ENCODE peak calls at places on chromosomes 3 and 15, in eight cellular contexts. One of them, this sample, is unnamed.
A peak's percentile ranks its signal among the peaks of the same experiment; 100 is the strongest.

GRCh38 chr15:99719096-99719541 is 14.1 kb downstream of the LYSMD4 start:
- DNase-seq in NCI-H2107: peak; percentile 7
- DNase-seq in ascending aorta: no peak
- DNase-seq in activated CD8-positive, alpha-beta memory T cell treated with anti-CD3 and anti-CD28 coated beads, Interleukin-2, amount 50 U/mL, for 4 hours: no peak
- DNase-seq in HL-60: no peak
- DNase-seq in naive thymus-derived CD8-positive, alpha-beta T cell: no peak
- DNase-seq in ELR: peak; percentile 58
- DNase-seq in NCI-H748 treated with DMSO at 0.1 percent for 48 hours: no peak
- DNase-seq in this sample: no peak

GRCh38 chr3:4493931-4494806 is 1.0 kb downstream of the ITPR1 start:
- DNase-seq in NCI-H2107: no peak
- DNase-seq in ascending aorta: no peak
- DNase-seq in activated CD8-positive, alpha-beta memory T cell treated with anti-CD3 and anti-CD28 coated beads, Interleukin-2, amount 50 U/mL, for 4 hours: peak; percentile 27
- DNase-seq in HL-60: no peak
- DNase-seq in naive thymus-derived CD8-positive, alpha-beta T cell: no peak
- DNase-seq in ELR: peak; percentile 33
- DNase-seq in NCI-H748 treated with DMSO at 0.1 percent for 48 hours: no peak
- DNase-seq in this sample: no peak

GRCh38 chr3:146222204-146223046 is 28.5 kb downstream of the PLSCR4 start:
- DNase-seq in NCI-H2107: no peak
- DNase-seq in ascending aorta: no peak
- DNase-seq in activated CD8-positive, alpha-beta memory T cell treated with anti-CD3 and anti-CD28 coated beads, Interleukin-2, amount 50 U/mL, for 4 hours: no peak
- DNase-seq in HL-60: no peak
- DNase-seq in naive thymus-derived CD8-positive, alpha-beta T cell: no peak
- DNase-seq in ELR: peak; percentile 10
- DNase-seq in NCI-H748 treated with DMSO at 0.1 percent for 48 hours: no peak
- DNase-seq in this sample: no peak

GRCh38 chr3:115713247-115713646 is 89.9 kb downstream of the GAP43 start:
- DNase-seq in NCI-H2107: peak; percentile 57
- DNase-seq in ascending aorta: no peak
- DNase-seq in activated CD8-positive, alpha-beta memory T cell treated with anti-CD3 and anti-CD28 coated beads, Interleukin-2, amount 50 U/mL, for 4 hours: no peak
- DNase-seq in HL-60: no peak
- DNase-seq in naive thymus-derived CD8-positive, alpha-beta T cell: no peak
- DNase-seq in ELR: no peak
- DNase-seq in NCI-H748 treated with DMSO at 0.1 percent for 48 hours: peak; percentile 92
- DNase-seq in this sample: peak; percentile 87

GRCh38 chr3:132404276-132404675 is 13.0 kb upstream of the DNAJC13 start:
- DNase-seq in NCI-H2107: no peak
- DNase-seq in ascending aorta: no peak
- DNase-seq in activated CD8-positive, alpha-beta memory T cell treated with anti-CD3 and anti-CD28 coated beads, Interleukin-2, amount 50 U/mL, for 4 hours: no peak
- DNase-seq in HL-60: no peak
- DNase-seq in naive thymus-derived CD8-positive, alpha-beta T cell: no peak
- DNase-seq in ELR: no peak
- DNase-seq in NCI-H748 treated with DMSO at 0.1 percent for 48 hours: no peak
- DNase-seq in this sample: no peak

GRCh38 chr3:50612973-50613851 is 1.6 kb upstream of the CISH start:
- DNase-seq in NCI-H2107: no peak
- DNase-seq in ascending aorta: no peak
- DNase-seq in activated CD8-positive, alpha-beta memory T cell treated with anti-CD3 and anti-CD28 coated beads, Interleukin-2, amount 50 U/mL, for 4 hours: no peak
- DNase-seq in HL-60: no peak
- DNase-seq in naive thymus-derived CD8-positive, alpha-beta T cell: no peak
- DNase-seq in ELR: no peak
- DNase-seq in NCI-H748 treated with DMSO at 0.1 percent for 48 hours: no peak
- DNase-seq in this sample: no peak

GRCh38 chr3:65436580-65436979 is 602.1 kb downstream of the MAGI1 start:
- DNase-seq in NCI-H2107: no peak
- DNase-seq in ascending aorta: no peak
- DNase-seq in activated CD8-positive, alpha-beta memory T cell treated with anti-CD3 and anti-CD28 coated beads, Interleukin-2, amount 50 U/mL, for 4 hours: no peak
- DNase-seq in HL-60: no peak
- DNase-seq in naive thymus-derived CD8-positive, alpha-beta T cell: no peak
- DNase-seq in ELR: peak; percentile 9
- DNase-seq in NCI-H748 treated with DMSO at 0.1 percent for 48 hours: peak; percentile 5
- DNase-seq in this sample: peak; percentile 4

GRCh38 chr3:113231827-113232253 is 20.5 kb downstream of the BOC start:
- DNase-seq in NCI-H2107: peak; percentile 52
- DNase-seq in ascending aorta: no peak
- DNase-seq in activated CD8-positive, alpha-beta memory T cell treated with anti-CD3 and anti-CD28 coated beads, Interleukin-2, amount 50 U/mL, for 4 hours: no peak
- DNase-seq in HL-60: no peak
- DNase-seq in naive thymus-derived CD8-positive, alpha-beta T cell: no peak
- DNase-seq in ELR: peak; percentile 93
- DNase-seq in NCI-H748 treated with DMSO at 0.1 percent for 48 hours: no peak
- DNase-seq in this sample: no peak

GRCh38 chr3:128590948-128591347 is 59.7 kb downstream of the RPN1 start:
- DNase-seq in NCI-H2107: no peak
- DNase-seq in ascending aorta: no peak
- DNase-seq in activated CD8-positive, alpha-beta memory T cell treated with anti-CD3 and anti-CD28 coated beads, Interleukin-2, amount 50 U/mL, for 4 hours: no peak
- DNase-seq in HL-60: no peak
- DNase-seq in naive thymus-derived CD8-positive, alpha-beta T cell: no peak
- DNase-seq in ELR: peak; percentile 22
- DNase-seq in NCI-H748 treated with DMSO at 0.1 percent for 48 hours: no peak
- DNase-seq in this sample: no peak

GRCh38 chr3:111639316-111639715 is 44.2 kb upstream of the ZBED2 start:
- DNase-seq in NCI-H2107: no peak
- DNase-seq in ascending aorta: no peak
- DNase-seq in activated CD8-positive, alpha-beta memory T cell treated with anti-CD3 and anti-CD28 coated beads, Interleukin-2, amount 50 U/mL, for 4 hours: no peak
- DNase-seq in HL-60: no peak
- DNase-seq in naive thymus-derived CD8-positive, alpha-beta T cell: no peak
- DNase-seq in ELR: no peak
- DNase-seq in NCI-H748 treated with DMSO at 0.1 percent for 48 hours: no peak
- DNase-seq in this sample: no peak

GRCh38 chr15:68278345-68279217 is 1.0 kb downstream of the FEM1B start:
- DNase-seq in NCI-H2107: no peak
- DNase-seq in ascending aorta: peak; percentile 79
- DNase-seq in activated CD8-positive, alpha-beta memory T cell treated with anti-CD3 and anti-CD28 coated beads, Interleukin-2, amount 50 U/mL, for 4 hours: no peak
- DNase-seq in HL-60: no peak
- DNase-seq in naive thymus-derived CD8-positive, alpha-beta T cell: no peak
- DNase-seq in ELR: peak; percentile 73
- DNase-seq in NCI-H748 treated with DMSO at 0.1 percent for 48 hours: no peak
- DNase-seq in this sample: no peak

GRCh38 chr15:66387176-66388056 is 704 bp downstream of the MAP2K1 start:
- DNase-seq in NCI-H2107: peak; percentile 34
- DNase-seq in ascending aorta: peak; percentile 81
- DNase-seq in activated CD8-positive, alpha-beta memory T cell treated with anti-CD3 and anti-CD28 coated beads, Interleukin-2, amount 50 U/mL, for 4 hours: peak; percentile 82
- DNase-seq in HL-60: no peak
- DNase-seq in naive thymus-derived CD8-positive, alpha-beta T cell: peak; percentile 48
- DNase-seq in ELR: peak; percentile 87
- DNase-seq in NCI-H748 treated with DMSO at 0.1 percent for 48 hours: peak; percentile 5
- DNase-seq in this sample: no peak